ENCODE peak calls at places on chromosomes 16 and 17, in four cellular contexts. L is NCI-H1694, R is HTR-8/SVneo, N is HS-5. E is an unnamed sample.

GRCh38 chr16:51876934-51877333 is 670.0 kb downstream of the TOX3 start:
- DNase-seq in L (no peak), R (no peak), N (no peak), E (no peak)

GRCh38 chr17:32266389-32267269 is 997 bp downstream of the RHBDL3 start:
- DNase-seq in L (no peak), R (no peak), N (no peak), E (no peak)

GRCh38 chr17:77281024-77281903 is 140.5 kb downstream of the SEC14L1 start:
- DNase-seq in L (no peak), R (peak), N (no peak), E (no peak)

GRCh38 chr17:74429604-74430384 is 2.1 kb upstream of the GPRC5C start:
- DNase-seq in L (no peak), R (no peak), N (no peak), E (no peak)

GRCh38 chr17:28406478-28406824 is 439 bp upstream of the SLC46A1 start:
- DNase-seq in L (peak), R (no peak), N (no peak), E (no peak)

GRCh38 chr17:47978324-47978723 is 7.4 kb downstream of the CDK5RAP3 start:
- DNase-seq in L (peak), R (peak), N (no peak), E (no peak)

GRCh38 chr16:49766280-49766679 is 89.6 kb downstream of the ZNF423 start:
- DNase-seq in L (no peak), R (no peak), N (no peak), E (no peak)

GRCh38 chr17:29587591-29587990 is 1.9 kb downstream of the GIT1 start:
- DNase-seq in L (no peak), R (no peak), N (no peak), E (no peak)

GRCh38 chr17:9434502-9435113 is 141.0 kb downstream of the STX8 start:
- DNase-seq in L (no peak), R (no peak), N (no peak), E (no peak)

GRCh38 chr16:3266873-3267537 is 10.6 kb upstream of the MEFV start:
- DNase-seq in L (no peak), R (peak), N (no peak), E (no peak)

GRCh38 chr16:27198451-27199234 is 4.7 kb upstream of the KDM8 start:
- DNase-seq in L (no peak), R (no peak), N (no peak), E (no peak)

GRCh38 chr17:65438708-65439294 is 122.6 kb downstream of the AXIN2 start:
- DNase-seq in L (no peak), R (peak), N (no peak), E (no peak)

GRCh38 chr16:48013476-48013875 is 142.3 kb downstream of the ABCC12 start:
- DNase-seq in L (peak), R (peak), N (no peak), E (peak)

GRCh38 chr16:56300901-56301351 is 109.6 kb downstream of the GNAO1 start:
- DNase-seq in L (no peak), R (no peak), N (no peak), E (no peak)

GRCh38 chr16:51708861-51709260 is 557.8 kb upstream of the SALL1 start:
- DNase-seq in L (no peak), R (no peak), N (no peak), E (no peak)

GRCh38 chr17:18182978-18183333 is 672 bp upstream of the ALKBH5 start:
- DNase-seq in L (no peak), R (peak), N (no peak), E (no peak)

GRCh38 chr16:83936581-83937165 is 16.4 kb upstream of the OSGIN1 start:
- DNase-seq in L (no peak), R (no peak), N (no peak), E (no peak)

E was measured in cerebellar nuclear complex.